ENCODE peak calls at places on chromosomes 16 and 17, in eight cellular contexts. L, K, P, U, O, I, E and V are unnamed samples.

GRCh38 chr16:31876955-31877828 is 3.6 kb downstream of the ZNF267 start:
- DNase-seq in L (no peak), K (no peak), P (no peak), U (no peak), O (no peak), I (peak; percentile 69), E (no peak), V (peak; percentile 94)

GRCh38 chr16:77273-77806 is 685 bp upstream of the MPG start:
- DNase-seq in L (no peak), K (no peak), P (peak; percentile 84), U (peak; percentile 22), O (peak; percentile 80), I (peak; percentile 82), E (peak; percentile 95), V (no peak)

GRCh38 chr17:79008666-79009387 is 737 bp downstream of the CANT1 start:
- DNase-seq in L (no peak), K (no peak), P (no peak), U (no peak), O (no peak), I (no peak), E (peak; percentile 82), V (no peak)

GRCh38 chr17:74734256-74734655 is 2.8 kb upstream of the RAB37 start:
- DNase-seq in L (no peak), K (no peak), P (no peak), U (no peak), O (no peak), I (no peak), E (no peak), V (no peak)

GRCh38 chr17:36545465-36546417 is 1.0 kb downstream of the GGNBP2 start:
- DNase-seq in L (peak; percentile 96), K (peak; percentile 92), P (peak; percentile 98), U (peak; percentile 95), O (peak; percentile 99), I (peak; percentile 97), E (peak; percentile 99), V (peak; percentile 82)

GRCh38 chr17:78390241-78391050 is 12.0 kb downstream of the PGS1 start:
- DNase-seq in L (no peak), K (no peak), P (peak; percentile 96), U (no peak), O (peak; percentile 63), I (no peak), E (no peak), V (no peak)

GRCh38 chr17:69812240-69812837 is 262.7 kb upstream of the KCNJ16 start:
- DNase-seq in L (no peak), K (no peak), P (no peak), U (no peak), O (no peak), I (no peak), E (no peak), V (no peak)

GRCh38 chr16:22352119-22352518 is 22.3 kb downstream of the CDR2 start:
- DNase-seq in L (no peak), K (no peak), P (no peak), U (no peak), O (no peak), I (no peak), E (no peak), V (no peak)

GRCh38 chr17:65557349-65558310 is 3.8 kb downstream of the AXIN2 start:
- DNase-seq in L (no peak), K (no peak), P (no peak), U (no peak), O (no peak), I (no peak), E (no peak), V (no peak)

GRCh38 chr16:14240216-14240843 is 169.2 kb downstream of the MRTFB start:
- DNase-seq in L (no peak), K (no peak), P (no peak), U (no peak), O (no peak), I (no peak), E (no peak), V (no peak)

GRCh38 chr16:66695935-66696668 is 441 bp downstream of the CMTM4 start:
- DNase-seq in L (peak; percentile 24), K (peak; percentile 31), P (peak; percentile 48), U (no peak), O (peak; percentile 68), I (peak; percentile 25), E (peak; percentile 91), V (no peak)

GRCh38 chr17:18959845-18960240 is 7.9 kb downstream of the SLC5A10 start:
- DNase-seq in L (no peak), K (no peak), P (no peak), U (no peak), O (no peak), I (no peak), E (no peak), V (no peak)

GRCh38 chr17:29582767-29583166 is 6.7 kb downstream of the GIT1 start:
- DNase-seq in L (no peak), K (no peak), P (no peak), U (no peak), O (no peak), I (no peak), E (no peak), V (no peak)

GRCh38 chr17:46768540-46768870 is 50.0 kb downstream of the WNT3 start:
- DNase-seq in L (no peak), K (no peak), P (no peak), U (no peak), O (no peak), I (no peak), E (peak; percentile 82), V (no peak)

GRCh38 chr17:42365136-42365535 is 23.1 kb downstream of the STAT3 start:
- DNase-seq in L (no peak), K (no peak), P (no peak), U (no peak), O (no peak), I (no peak), E (no peak), V (no peak)